ENCODE peak calls at places on chromosomes 7 and 10, in eight cellular contexts. K is endothelial cell, Q is right atrium auricular region, V is type B pancreatic cell, G is A549, D is cardiac muscle cell, U is Peyer's patch, S is fibroblast of villous mesenchyme. H is an unnamed sample.

GRCh38 chr10:113539789-113540188 is 13.1 kb upstream of the HABP2 start:
- DNase-seq in K (no peak), Q (no peak), V (no peak), G (no peak), D (no peak), U (no peak), S (peak), H (no peak)

GRCh38 chr10:11986593-11987216 is 55.9 kb downstream of the UPF2 start:
- DNase-seq in K (peak), Q (peak), V (peak), G (peak), D (peak), U (peak), S (peak), H (peak)

GRCh38 chr10:122591736-122592135 is 31.2 kb downstream of the DMBT1 start:
- DNase-seq in K (no peak), Q (no peak), V (no peak), G (no peak), D (no peak), U (no peak), S (no peak), H (no peak)

GRCh38 chr10:6347391-6347951 is 144.7 kb downstream of the PFKFB3 start:
- DNase-seq in K (no peak), Q (no peak), V (no peak), G (no peak), D (no peak), U (peak), S (no peak), H (peak)

GRCh38 chr10:87786421-87786820 is 31.6 kb downstream of the ATAD1 start:
- DNase-seq in K (no peak), Q (no peak), V (no peak), G (no peak), D (no peak), U (no peak), S (no peak), H (no peak)

GRCh38 chr10:6174201-6174874 is 28.4 kb upstream of the PFKFB3 start:
- DNase-seq in K (no peak), Q (no peak), V (no peak), G (no peak), D (no peak), U (no peak), S (no peak), H (no peak)

GRCh38 chr7:2892571-2892970 is 48.5 kb upstream of the GNA12 start:
- DNase-seq in K (no peak), Q (no peak), V (no peak), G (no peak), D (no peak), U (no peak), S (no peak), H (no peak)

GRCh38 chr7:151115836-151116418 is 29.7 kb downstream of the AGAP3 start:
- DNase-seq in K (no peak), Q (no peak), V (no peak), G (no peak), D (no peak), U (no peak), S (no peak), H (peak)

GRCh38 chr10:29692121-29692539 is 57.4 kb upstream of the SVIL start:
- DNase-seq in K (no peak), Q (no peak), V (no peak), G (no peak), D (peak), U (no peak), S (no peak), H (no peak)

GRCh38 chr7:25945608-25946007 is 206.4 kb upstream of the NFE2L3 start:
- DNase-seq in K (no peak), Q (no peak), V (no peak), G (no peak), D (no peak), U (no peak), S (no peak), H (no peak)

GRCh38 chr10:91023708-91024438 is 103.0 kb upstream of the ANKRD1 start:
- DNase-seq in K (no peak), Q (no peak), V (no peak), G (no peak), D (no peak), U (no peak), S (no peak), H (no peak)

GRCh38 chr10:43595739-43596298 is 10.4 kb upstream of the ZNF485 start:
- DNase-seq in K (no peak), Q (no peak), V (no peak), G (no peak), D (no peak), U (no peak), S (no peak), H (no peak)

GRCh38 chr7:142371586-142372377 is 113.9 kb upstream of the PRSS58 start:
- DNase-seq in K (no peak), Q (no peak), V (no peak), G (no peak), D (no peak), U (no peak), S (no peak), H (no peak)

GRCh38 chr7:141522657-141523342 is 28.4 kb upstream of the AGK start:
- DNase-seq in K (no peak), Q (no peak), V (no peak), G (no peak), D (no peak), U (no peak), S (no peak), H (no peak)

GRCh38 chr7:69622014-69622818 is 23.9 kb downstream of the AUTS2 start:
- DNase-seq in K (no peak), Q (no peak), V (no peak), G (no peak), D (no peak), U (no peak), S (no peak), H (no peak)

GRCh38 chr7:47648301-47648900 is 66.5 kb upstream of the TNS3 start:
- DNase-seq in K (no peak), Q (no peak), V (no peak), G (no peak), D (no peak), U (no peak), S (peak), H (no peak)

GRCh38 chr10:86751477-86751876 is 4.9 kb upstream of the BMPR1A start:
- DNase-seq in K (no peak), Q (no peak), V (no peak), G (no peak), D (no peak), U (no peak), S (no peak), H (no peak)

GRCh38 chr10:133401981-133402725 is 8.2 kb downstream of the MTG1 start:
- DNase-seq in K (no peak), Q (no peak), V (peak), G (no peak), D (no peak), U (no peak), S (no peak), H (no peak)

GRCh38 chr7:1290262-1291039 is 57.8 kb downstream of the UNCX start:
- DNase-seq in K (no peak), Q (no peak), V (no peak), G (peak), D (peak), U (no peak), S (peak), H (no peak)

GRCh38 chr10:60423920-60424319 is 34.2 kb upstream of the ANK3 start:
- DNase-seq in K (no peak), Q (no peak), V (no peak), G (no peak), D (no peak), U (no peak), S (no peak), H (no peak)

GRCh38 chr7:73918926-73919693 is 58.2 kb downstream of the TMEM270 start:
- DNase-seq in K (no peak), Q (no peak), V (peak), G (no peak), D (peak), U (no peak), S (no peak), H (no peak)

GRCh38 chr7:74466196-74466813 is 12.6 kb downstream of the GTF2IRD1 start:
- DNase-seq in K (no peak), Q (peak), V (no peak), G (no peak), D (no peak), U (no peak), S (no peak), H (no peak)

GRCh38 chr10:121405096-121405495 is 193.1 kb downstream of the FGFR2 start:
- DNase-seq in K (no peak), Q (no peak), V (no peak), G (no peak), D (no peak), U (no peak), S (no peak), H (no peak)

GRCh38 chr10:77921395-77921794 is 5.2 kb downstream of the DLG5 start:
- DNase-seq in K (no peak), Q (no peak), V (no peak), G (no peak), D (no peak), U (no peak), S (no peak), H (no peak)

GRCh38 chr10:93680414-93681047 is 21.9 kb downstream of the FRA10AC1 start:
- DNase-seq in K (no peak), Q (no peak), V (no peak), G (peak), D (peak), U (no peak), S (peak), H (no peak)

GRCh38 chr7:15602236-15602635 is 40.4 kb upstream of the AGMO start:
- DNase-seq in K (no peak), Q (no peak), V (no peak), G (no peak), D (peak), U (no peak), S (no peak), H (peak)

GRCh38 chr7:100190059-100190711 is 12.5 kb downstream of the STAG3 start:
- DNase-seq in K (no peak), Q (no peak), V (no peak), G (peak), D (peak), U (no peak), S (peak), H (no peak)

GRCh38 chr7:87875151-87876039 is 765 bp downstream of the SLC25A40 start:
- DNase-seq in K (no peak), Q (no peak), V (peak), G (peak), D (no peak), U (peak), S (peak), H (no peak)

GRCh38 chr10:101653536-101653935 is 41.4 kb downstream of the FBXW4 start:
- DNase-seq in K (no peak), Q (no peak), V (no peak), G (no peak), D (no peak), U (no peak), S (no peak), H (no peak)

GRCh38 chr7:129986600-129986999 is 33.8 kb upstream of the UBE2H start:
- DNase-seq in K (no peak), Q (no peak), V (no peak), G (no peak), D (no peak), U (no peak), S (no peak), H (peak)

GRCh38 chr10:665579-666091 is 23.8 kb downstream of the DIP2C start:
- DNase-seq in K (no peak), Q (peak), V (peak), G (no peak), D (no peak), U (no peak), S (peak), H (no peak)

GRCh38 chr10:63388421-63389031 is 77.3 kb downstream of the JMJD1C start:
- DNase-seq in K (no peak), Q (no peak), V (no peak), G (no peak), D (no peak), U (no peak), S (peak), H (peak)

GRCh38 chr10:128137877-128138276 is 11.7 kb upstream of the MKI67 start:
- DNase-seq in K (no peak), Q (no peak), V (no peak), G (no peak), D (no peak), U (no peak), S (no peak), H (no peak)

GRCh38 chr10:3928569-3928968 is 143.6 kb upstream of the KLF6 start:
- DNase-seq in K (no peak), Q (no peak), V (no peak), G (no peak), D (no peak), U (no peak), S (no peak), H (no peak)

GRCh38 chr7:151485006-151485732 is 34.5 kb downstream of the RHEB start:
- DNase-seq in K (no peak), Q (no peak), V (no peak), G (peak), D (no peak), U (no peak), S (peak), H (peak)

GRCh38 chr7:48154792-48155413 is 16.4 kb upstream of the ABCA13 start:
- DNase-seq in K (peak), Q (no peak), V (no peak), G (peak), D (peak), U (no peak), S (peak), H (no peak)

DNA sequence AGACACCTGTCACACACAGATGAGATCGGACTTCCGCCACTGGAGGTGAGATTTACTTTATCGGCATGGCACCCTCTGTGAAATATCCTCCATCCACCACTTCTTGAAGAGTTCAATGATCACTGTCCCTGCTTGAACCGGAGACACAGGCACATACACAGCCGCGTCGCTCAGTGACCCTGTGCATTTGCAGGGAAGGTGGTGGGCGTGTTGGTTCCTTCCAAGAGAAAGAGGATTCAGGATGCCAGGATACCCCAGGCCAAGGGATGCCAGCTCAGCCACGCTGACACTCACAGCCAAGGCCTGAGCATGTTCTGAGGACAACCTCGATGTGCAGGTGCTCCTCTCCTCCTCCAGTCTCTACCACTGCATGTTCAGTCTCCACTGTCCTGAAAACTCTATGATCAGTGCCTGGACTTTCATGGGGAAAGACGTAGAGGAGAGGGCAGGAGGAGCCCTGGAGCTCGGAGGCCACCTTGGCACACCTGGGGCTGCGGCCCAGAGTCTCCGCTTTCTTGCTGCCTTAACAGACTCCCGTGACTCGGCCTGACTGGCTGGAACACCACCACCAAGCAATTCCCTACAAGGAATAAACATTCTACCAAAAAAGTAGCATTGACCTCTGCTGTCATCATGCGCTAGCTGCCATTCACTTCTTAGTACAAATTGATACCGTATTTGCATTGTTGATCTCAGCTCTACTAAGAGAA is 115.2 kb downstream of the TCERG1L start:
- DNase-seq in K (no peak), Q (no peak), V (no peak), G (no peak), D (no peak), U (no peak), S (no peak), H (no peak)
- TF ChIP-seq CTCF in K (no peak), Q (no peak), V (no peak), G (no peak), D (no peak), U (no peak), S (no peak), H (no peak)

GRCh38 chr10:130546841-130547240 is 410.6 kb downstream of the GLRX3 start:
- DNase-seq in K (no peak), Q (no peak), V (no peak), G (no peak), D (no peak), U (no peak), S (no peak), H (no peak)

GRCh38 chr10:130543787-130544186 is 407.6 kb downstream of the GLRX3 start:
- DNase-seq in K (no peak), Q (peak), V (no peak), G (no peak), D (no peak), U (no peak), S (no peak), H (no peak)

GRCh38 chr10:130545122-130545521 is 408.9 kb downstream of the GLRX3 start:
- DNase-seq in K (no peak), Q (no peak), V (no peak), G (no peak), D (no peak), U (no peak), S (no peak), H (no peak)

GRCh38 chr10:130550952-130551674 is 414.9 kb downstream of the GLRX3 start:
- DNase-seq in K (no peak), Q (peak), V (no peak), G (no peak), D (no peak), U (no peak), S (no peak), H (no peak)

DNA sequence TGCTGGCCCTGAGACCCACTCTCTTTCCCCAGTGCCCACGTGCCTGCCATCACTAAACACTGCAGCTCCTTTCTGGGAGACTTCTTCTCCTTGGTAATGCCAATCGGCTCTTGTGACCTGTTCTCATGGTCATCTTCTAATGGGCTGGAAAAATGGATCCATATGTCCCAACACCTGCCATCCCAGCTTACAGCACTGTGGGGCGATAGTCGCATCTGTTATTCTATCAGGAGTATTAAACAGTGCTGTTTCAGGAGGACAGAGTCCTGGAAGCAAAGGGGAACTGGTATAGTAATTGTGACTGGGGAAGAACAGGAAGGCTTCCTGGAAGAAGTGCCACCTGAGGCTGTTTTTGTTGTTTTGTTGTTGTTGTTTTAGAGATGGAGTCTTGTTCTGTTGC is 411.2 kb downstream of the GLRX3 start:
- DNase-seq in K (no peak), Q (peak), V (no peak), G (no peak), D (peak), U (no peak), S (no peak), H (no peak)
- TF ChIP-seq CTCF in K (no peak), Q (no peak), V (peak), G (no peak), D (no peak), U (peak), S (no peak), H (no peak)

GRCh38 chr7:94190599-94191061 is 186.5 kb upstream of the BET1 start:
- DNase-seq in K (no peak), Q (no peak), V (no peak), G (peak), D (no peak), U (no peak), S (peak), H (peak)
- TF ChIP-seq CTCF in K (no peak), Q (no peak), V (no peak), G (no peak), D (no peak), U (no peak), S (no peak), H (no peak)

GRCh38 chr7:51680594-51681409 is 364.2 kb upstream of the COBL start:
- DNase-seq in K (no peak), Q (no peak), V (no peak), G (no peak), D (no peak), U (no peak), S (peak), H (no peak)
- TF ChIP-seq CTCF in K (no peak), Q (no peak), V (no peak), G (no peak), D (no peak), U (no peak), S (no peak), H (no peak)

DNA sequence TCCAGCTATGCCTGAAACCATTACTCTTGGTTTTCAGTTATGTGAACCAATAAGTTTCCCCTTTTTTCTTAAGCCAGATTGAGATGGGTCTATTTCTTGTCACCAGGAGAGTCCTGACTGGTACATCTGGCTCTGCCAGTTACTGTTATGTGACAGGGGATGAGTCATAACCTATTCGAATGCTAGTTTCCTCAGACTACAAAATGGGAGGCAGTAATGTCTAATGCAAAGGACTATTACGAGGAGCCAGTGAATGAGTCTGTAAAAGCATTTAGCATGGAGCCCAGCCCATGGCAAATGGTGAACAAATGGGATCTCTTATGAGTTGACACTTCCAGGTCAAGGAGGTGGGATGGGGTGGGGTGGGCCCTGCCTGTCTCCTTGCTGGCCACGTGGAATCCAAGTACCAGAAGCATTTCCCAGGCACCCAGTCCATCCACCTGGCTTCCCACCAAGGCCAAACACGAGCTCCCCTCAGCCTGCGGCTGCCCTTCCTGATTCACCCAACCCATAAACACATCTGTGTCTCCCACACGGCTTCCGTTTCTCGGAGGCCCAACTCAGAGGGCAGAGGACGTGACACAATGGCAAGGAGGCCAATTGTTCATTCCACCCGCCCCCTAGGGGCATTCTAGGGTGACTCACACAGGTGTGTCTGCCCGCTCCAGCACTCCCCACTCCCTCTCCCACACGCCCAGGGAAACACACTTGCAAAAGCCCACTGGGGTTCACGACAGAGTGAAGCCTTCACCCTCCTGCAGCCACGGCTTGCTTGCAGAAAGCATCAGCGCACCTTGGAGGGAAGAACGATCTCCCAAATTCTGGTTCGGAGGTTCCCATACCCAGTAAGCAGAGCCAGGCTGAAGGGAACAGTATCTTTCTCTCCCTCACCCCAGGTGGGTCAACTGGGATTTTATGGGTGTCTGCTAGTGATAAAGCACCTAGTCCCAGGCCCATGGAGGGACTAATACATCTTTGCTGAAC is 109.8 kb downstream of the SH3PXD2A start:
- DNase-seq in K (no peak), Q (no peak), V (no peak), G (no peak), D (no peak), U (peak), S (no peak), H (no peak)
- TF ChIP-seq CTCF in K (no peak), Q (no peak), V (no peak), G (no peak), D (no peak), U (no peak), S (no peak), H (no peak)

H was measured in kidney epithelial cell.